ENCODE peak calls at places on chromosomes 3 and 15, in nine cellular contexts. J, Z, R, C, K, N, L, X and Q are unnamed samples. For H3K9me3, the result is how much of the 10 kb centered on the place peaks cover.

GRCh38 chr3:99651561-99651960 is 13.2 kb downstream of the COL8A1 start:
- DNase-seq in L (no peak), N (peak), J (no peak), K (peak), C (no peak), Z (no peak), R (no peak), X (peak), Q (peak)

GRCh38 chr3:123036352-123037014 is 8.9 kb upstream of the SEMA5B start:
- DNase-seq in C (peak), R (no peak), J (no peak), K (peak), Z (no peak), L (no peak), N (no peak), X (no peak), Q (no peak)

GRCh38 chr15:100330221-100330620 is 11.6 kb downstream of the ADAMTS17 start:
- DNase-seq in C (no peak), J (no peak), K (no peak), N (no peak), R (no peak), Z (peak), L (no peak), X (peak), Q (no peak)

GRCh38 chr3:49161808-49162530 is 4.2 kb downstream of the CCDC71 start:
- DNase-seq in Z (no peak), R (no peak), J (no peak), N (no peak), K (no peak), C (no peak), L (no peak), X (no peak), Q (no peak)

GRCh38 chr15:64597469-64597806 is 137.1 kb downstream of the ZNF609 start:
- DNase-seq in L (no peak), C (no peak), J (peak), R (no peak), Z (no peak), N (no peak), K (no peak), X (no peak), Q (no peak)

GRCh38 chr3:194485876-194486539 is 794 bp downstream of the ATP13A3 start:
- DNase-seq in J (peak), N (peak), X (peak), L (peak), K (no peak), R (peak), C (no peak), Z (peak), Q (peak)

GRCh38 chr15:92864127-92864814 is 35.9 kb upstream of the CHD2 start:
- DNase-seq in Z (no peak), K (no peak), J (no peak), N (no peak), C (no peak), L (no peak), R (no peak), X (no peak), Q (no peak)

GRCh38 chr3:72316501-72317279 is 531.6 kb downstream of the SHQ1 start:
- DNase-seq in X (no peak), J (no peak), Z (no peak), K (no peak), L (no peak), N (no peak), R (no peak), C (no peak), Q (no peak)

GRCh38 chr15:82566690-82567089 is 26.4 kb upstream of the RPS17 start:
- DNase-seq in L (no peak), J (no peak), R (no peak), Z (peak), X (no peak), C (no peak), N (no peak), K (no peak), Q (no peak)

GRCh38 chr3:173584093-173584833 is 186.7 kb downstream of the NLGN1 start:
- DNase-seq in L (no peak), X (no peak), N (no peak), Z (peak), K (peak), C (no peak), R (no peak), J (no peak), Q (peak)

GRCh38 chr3:40615110-40615915 is 90.6 kb downstream of the ZNF621 start:
- DNase-seq in L (no peak), X (no peak), K (no peak), Z (peak), C (no peak), N (no peak), R (no peak), J (no peak), Q (peak)

GRCh38 chr3:53109822-53110771 is 20.1 kb downstream of the RFT1 start:
- DNase-seq in X (peak), C (no peak), Z (peak), N (no peak), J (peak), R (no peak), K (peak), L (peak), Q (peak)

GRCh38 chr15:50227076-50227475 is 38.5 kb downstream of the HDC start:
- DNase-seq in K (no peak), Z (no peak), J (no peak), C (no peak), N (no peak), R (no peak), L (no peak), X (no peak), Q (peak)

GRCh38 chr3:98846101-98846500 is 55.4 kb downstream of the DCBLD2 start:
- DNase-seq in L (no peak), J (no peak), Z (no peak), N (no peak), K (no peak), R (no peak), X (no peak), C (no peak), Q (no peak)

GRCh38 chr3:98680723-98681122 is 82.4 kb upstream of the ST3GAL6 start:
- DNase-seq in N (no peak), L (no peak), K (no peak), J (no peak), Z (no peak), X (no peak), R (no peak), C (peak), Q (no peak)

GRCh38 chr15:40308844-40309189 is 1.1 kb upstream of the PLCB2 start:
- DNase-seq in Z (no peak), X (no peak), R (no peak), L (peak), C (no peak), K (no peak), J (no peak), N (peak), Q (no peak)

GRCh38 chr3:47430606-47431005 is 45.1 kb downstream of the SCAP start:
- DNase-seq in L (no peak), N (no peak), C (no peak), J (no peak), K (no peak), Z (peak), X (no peak), R (no peak), Q (no peak)

GRCh38 chr15:94460624-94461023 is 229.3 kb downstream of the MCTP2 start:
- DNase-seq in Z (no peak), J (no peak), X (no peak), N (no peak), R (no peak), K (no peak), C (no peak), L (no peak), Q (peak)

GRCh38 chr15:34799825-34800168 is 4.4 kb upstream of the ACTC1 start:
- DNase-seq in Z (no peak), C (no peak), X (no peak), K (no peak), N (no peak), R (no peak), L (no peak), J (no peak), Q (no peak)

DNA sequence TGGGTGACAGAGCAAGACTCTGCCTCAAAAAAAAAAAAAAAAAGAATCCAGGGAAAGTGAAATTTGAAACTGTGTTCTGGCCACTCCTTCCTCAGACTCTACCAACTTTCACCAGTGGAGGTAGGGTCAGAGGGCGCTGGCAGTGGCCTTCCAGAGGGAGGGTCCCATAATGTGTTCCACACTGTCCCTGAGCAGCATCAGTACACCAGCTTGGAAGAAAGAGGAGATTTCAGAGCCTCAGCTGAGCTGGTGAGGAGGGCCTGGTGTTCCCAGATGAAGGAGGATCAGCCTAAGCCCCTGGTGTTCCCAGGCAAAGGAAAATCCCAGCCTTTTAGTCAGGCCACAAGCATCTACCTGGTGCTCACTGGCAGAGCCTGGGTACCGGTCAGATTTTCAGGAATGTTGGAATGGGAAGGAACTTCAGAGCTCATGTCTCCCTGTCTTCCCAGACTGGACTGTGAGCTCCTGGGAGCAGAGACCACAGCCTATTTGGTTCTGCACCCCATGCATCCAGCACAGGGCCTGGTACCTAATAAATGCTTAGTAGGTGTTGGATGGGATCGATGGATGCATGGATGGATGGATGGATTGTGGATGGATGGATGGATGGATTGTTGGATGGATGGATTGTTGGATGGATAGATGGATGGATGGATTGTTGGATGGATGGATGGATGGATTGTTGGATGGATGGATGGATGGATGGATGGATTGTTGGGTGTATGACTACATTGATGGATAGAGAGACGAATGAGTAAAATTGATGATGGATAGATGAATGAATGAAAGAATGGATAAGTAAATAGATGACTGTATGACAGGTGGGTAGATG is 118.0 kb downstream of the CORO2B start:
- DNase-seq in C (no peak), N (no peak), J (no peak), Z (no peak), X (no peak), R (no peak), L (no peak), K (no peak), Q (no peak)
- H3K9me3 ChIP-seq in C (under half), N (under half), J (under half), Z (under half), X (under half), R (under half), L (under half), K (under half), Q (under half)

GRCh38 chr15:25192651-25193050 is 237.9 kb downstream of the SNRPN start:
- DNase-seq in X (no peak), C (no peak), Z (no peak), K (no peak), N (no peak), J (no peak), L (no peak), R (no peak), Q (no peak)
- H3K9me3 ChIP-seq in X (under half), C (half or more), Z (under half), K (under half), N (under half), J (under half), L (under half), R (under half), Q (under half)

GRCh38 chr15:46956456-46956855 is 760.8 kb upstream of the SEMA6D start:
- DNase-seq in Z (no peak), K (no peak), R (no peak), C (no peak), X (no peak), N (no peak), J (no peak), L (no peak), Q (no peak)

GRCh38 chr15:46961795-46962194 is 755.5 kb upstream of the SEMA6D start:
- DNase-seq in L (no peak), R (no peak), K (no peak), C (no peak), X (no peak), Z (no peak), J (no peak), N (no peak), Q (no peak)
- H3K9me3 ChIP-seq in L (under half), R (under half), K (under half), C (under half), X (under half), Z (under half), J (under half), N (under half), Q (under half)

GRCh38 chr3:482479-482878 is 285.9 kb downstream of the CHL1 start:
- DNase-seq in N (peak), Z (no peak), C (no peak), K (no peak), R (peak), J (no peak), X (no peak), L (no peak), Q (no peak)
- H3K9me3 ChIP-seq in N (under half), Z (half or more), C (under half), K (under half), R (under half), J (under half), X (under half), L (under half), Q (under half)

GRCh38 chr3:90040554-90040953 is 933.1 kb downstream of the EPHA3 start:
- DNase-seq in J (no peak), L (no peak), X (no peak), C (no peak), R (no peak), Z (no peak), N (no peak), K (no peak), Q (no peak)
- H3K9me3 ChIP-seq in J (under half), L (under half), X (under half), C (under half), R (under half), Z (under half), N (under half), K (under half), Q (under half)

DNA sequence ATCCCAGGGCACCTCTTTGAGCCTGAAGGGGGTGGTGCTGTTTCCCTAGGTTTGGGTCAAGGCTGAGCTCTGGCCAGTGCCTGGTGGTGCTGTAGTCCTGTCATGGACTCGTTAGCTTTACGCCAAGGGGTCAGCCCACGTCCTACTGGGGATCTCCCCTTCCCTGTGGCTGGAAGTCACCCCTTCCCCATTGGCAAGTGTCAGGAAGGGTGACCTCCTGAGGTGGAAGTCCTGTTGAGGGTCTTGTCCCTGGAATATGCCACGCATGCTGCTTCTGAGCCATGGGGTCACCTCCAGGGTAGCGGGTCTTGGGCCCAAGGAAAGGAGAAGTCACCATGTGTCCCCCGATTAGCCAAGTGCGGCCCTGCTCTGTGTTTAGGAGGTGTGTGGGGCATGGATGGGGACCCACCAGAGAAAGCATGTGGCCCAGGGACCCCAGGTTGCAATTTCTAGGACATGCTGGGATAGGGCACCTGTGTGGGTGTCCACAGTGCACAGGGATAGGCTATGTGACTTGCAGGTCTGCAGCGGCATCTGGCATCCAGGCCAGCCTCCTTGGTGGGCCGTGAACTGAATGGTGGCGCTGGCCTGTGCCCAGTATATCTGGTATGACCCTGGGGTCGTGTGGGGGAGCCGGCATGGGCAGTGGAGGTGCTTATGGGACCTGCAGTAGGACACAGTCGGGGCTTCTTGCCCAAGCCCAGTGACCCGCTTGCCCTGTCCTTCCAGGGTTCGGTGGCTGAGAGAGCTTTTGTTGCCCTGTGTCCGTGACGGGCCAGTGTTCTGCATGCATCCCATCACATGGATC is 226.7 kb downstream of the SNRPN start:
- DNase-seq in R (peak), J (no peak), L (peak), N (peak), X (peak), K (no peak), C (no peak), Z (peak), Q (no peak)
- H3K9me3 ChIP-seq in R (under half), J (under half), L (under half), N (under half), X (under half), K (under half), C (under half), Z (under half), Q (under half)